ENCODE peak calls at places on chromosomes 12 and 14, in four cellular contexts. A, G, Y and K are unnamed samples.

GRCh38 chr12:112900298-112901145 is 6.2 kb upstream of the OAS1 start:
- DNase-seq in A (peak), G (no peak), Y (no peak), K (peak)

GRCh38 chr12:106031736-106032135 is 107.0 kb downstream of the NUAK1 start:
- DNase-seq in A (no peak), G (no peak), Y (no peak), K (no peak)

GRCh38 chr12:52799498-52800211 is 3.7 kb upstream of the KRT3 start:
- DNase-seq in A (no peak), G (no peak), Y (no peak), K (no peak)

GRCh38 chr14:100765991-100766390 is 39.3 kb downstream of the DLK1 start:
- DNase-seq in A (no peak), G (no peak), Y (no peak), K (no peak)

GRCh38 chr12:120236124-120236398 is 29.5 kb downstream of the PXN start:
- DNase-seq in A (no peak), G (no peak), Y (no peak), K (peak)

GRCh38 chr14:85454183-85454813 is 75.6 kb upstream of the FLRT2 start:
- DNase-seq in A (no peak), G (no peak), Y (no peak), K (no peak)

GRCh38 chr12:532908-533565 is 73.3 kb downstream of the B4GALNT3 start:
- DNase-seq in A (peak), G (no peak), Y (peak), K (peak)

GRCh38 chr12:14779834-14780233 is 23.4 kb downstream of the WBP11 start:
- DNase-seq in A (no peak), G (no peak), Y (no peak), K (no peak)

GRCh38 chr12:70243510-70244331 is 488 bp downstream of the CNOT2 start:
- DNase-seq in A (peak), G (peak), Y (no peak), K (peak)

GRCh38 chr14:24630872-24631477 is 3.0 kb downstream of the GZMB start:
- DNase-seq in A (peak), G (no peak), Y (no peak), K (peak)

GRCh38 chr14:71426001-71426400 is 506.2 kb upstream of the RGS6 start:
- DNase-seq in A (no peak), G (no peak), Y (no peak), K (no peak)

GRCh38 chr12:62320054-62320453 is 59.9 kb downstream of the USP15 start:
- DNase-seq in A (no peak), G (no peak), Y (no peak), K (no peak)

GRCh38 chr12:84136862-84137367 is 775.7 kb downstream of the SLC6A15 start:
- DNase-seq in A (peak), G (no peak), Y (no peak), K (no peak)

GRCh38 chr12:15851919-15852318 is 30.3 kb upstream of the STRAP start:
- DNase-seq in A (no peak), G (no peak), Y (no peak), K (no peak)

GRCh38 chr12:94566345-94566744 is 84.0 kb downstream of the TMCC3 start:
- DNase-seq in A (no peak), G (no peak), Y (no peak), K (no peak)

GRCh38 chr14:71399057-71399487 is 491.8 kb downstream of the PCNX1 start:
- DNase-seq in A (no peak), G (no peak), Y (no peak), K (no peak)

GRCh38 chr14:30230719-30231118 is 303.1 kb upstream of the PRKD1 start:
- DNase-seq in A (no peak), G (no peak), Y (no peak), K (no peak)

GRCh38 chr14:59101441-59101840 is 87.0 kb upstream of the DAAM1 start:
- DNase-seq in A (no peak), G (no peak), Y (no peak), K (no peak)

GRCh38 chr12:50603817-50604639 is 99.2 kb downstream of the DIP2B start:
- DNase-seq in A (no peak), G (peak), Y (no peak), K (no peak)